ENCODE peak calls at places on chromosomes 7 and 10, in nine cellular contexts. C is activated naive CD8-positive, alpha-beta T cell treated with anti-CD3 and anti-CD28 coated beads, Interleukin-2, amount 50 U/mL, for 16 hours; J is substantia nigra; R is GM03348; Y is bronchial epithelial cell; Q is CD8-positive, alpha-beta memory T cell; E is stimulated activated CD8-positive, alpha-beta memory T cell treated with anti-CD3 and anti-CD28 coated beads, Interleukin-7, amount 100 ng/mL, for 1 hour; Z is tibial artery; I is thoracic aorta. X is an unnamed sample.

GRCh38 chr7:120260111-120260510 is 12.9 kb upstream of the KCND2 start:
- DNase-seq in C (no peak), J (no peak), R (no peak), Y (no peak), Q (no peak), E (no peak), Z (no peak), I (no peak), X (no peak)

GRCh38 chr10:19788075-19788686 is 28.1 kb upstream of the PLXDC2 start:
- DNase-seq in C (no peak), J (no peak), R (peak), Y (peak), Q (no peak), E (no peak), Z (no peak), I (no peak), X (no peak)

GRCh38 chr10:30079423-30079822 is 20.0 kb upstream of the JCAD start:
- DNase-seq in C (no peak), J (no peak), R (no peak), Y (no peak), Q (no peak), E (no peak), Z (no peak), I (no peak), X (no peak)

GRCh38 chr7:82166666-82167065 is 276.9 kb downstream of the CACNA2D1 start:
- DNase-seq in C (no peak), J (no peak), R (no peak), Y (peak), Q (no peak), E (no peak), Z (no peak), I (no peak), X (no peak)

GRCh38 chr10:70335246-70335613 is 47.2 kb downstream of the LRRC20 start:
- DNase-seq in C (no peak), J (no peak), R (no peak), Y (no peak), Q (no peak), E (no peak), Z (no peak), I (no peak), X (no peak)

GRCh38 chr7:2490306-2490705 is 14.1 kb upstream of the GRIFIN start:
- DNase-seq in C (no peak), J (no peak), R (no peak), Y (no peak), Q (no peak), E (no peak), Z (no peak), I (no peak), X (no peak)

GRCh38 chr7:3655635-3656034 is 354.6 kb downstream of the SDK1 start:
- DNase-seq in C (no peak), J (no peak), R (no peak), Y (no peak), Q (no peak), E (no peak), Z (no peak), I (no peak), X (no peak)

GRCh38 chr10:71715026-71715425 is 4.6 kb downstream of the C10orf105 start:
- DNase-seq in C (no peak), J (no peak), R (no peak), Y (no peak), Q (no peak), E (no peak), Z (no peak), I (no peak), X (no peak)

GRCh38 chr10:97020452-97021400 is 165.0 kb downstream of the SLIT1 start:
- DNase-seq in C (no peak), J (peak), R (no peak), Y (no peak), Q (no peak), E (no peak), Z (peak), I (no peak), X (no peak)

GRCh38 chr7:73970801-73971229 is 57.2 kb upstream of the ELN start:
- DNase-seq in C (no peak), J (no peak), R (no peak), Y (no peak), Q (no peak), E (no peak), Z (no peak), I (no peak), X (no peak)

GRCh38 chr10:92284112-92284704 is 6.7 kb downstream of the CPEB3 start:
- DNase-seq in C (no peak), J (peak), R (no peak), Y (no peak), Q (no peak), E (no peak), Z (no peak), I (no peak), X (no peak)

GRCh38 chr10:84530724-84531325 is 202.4 kb downstream of the CCSER2 start:
- DNase-seq in C (no peak), J (no peak), R (no peak), Y (no peak), Q (no peak), E (no peak), Z (no peak), I (no peak), X (no peak)

GRCh38 chr10:96341219-96342182 is 17.3 kb downstream of the OPALIN start:
- DNase-seq in C (no peak), J (no peak), R (no peak), Y (no peak), Q (no peak), E (no peak), Z (no peak), I (no peak), X (no peak)

GRCh38 chr10:72691470-72692056 is 380 bp upstream of the MCU start:
- DNase-seq in C (no peak), J (no peak), R (no peak), Y (peak), Q (no peak), E (no peak), Z (no peak), I (no peak), X (peak)

GRCh38 chr7:67371429-67372305 is 375.0 kb downstream of the TYW1 start:
- DNase-seq in C (peak), J (peak), R (peak), Y (peak), Q (peak), E (peak), Z (no peak), I (peak), X (peak)

GRCh38 chr7:74185016-74185415 is 10.9 kb downstream of the EIF4H start:
- DNase-seq in C (no peak), J (no peak), R (no peak), Y (no peak), Q (no peak), E (no peak), Z (no peak), I (no peak), X (no peak)

GRCh38 chr7:158310924-158311713 is 276.5 kb downstream of the PTPRN2 start:
- DNase-seq in C (no peak), J (no peak), R (no peak), Y (no peak), Q (no peak), E (no peak), Z (no peak), I (no peak), X (peak)

GRCh38 chr7:23468721-23469149 is 1.6 kb downstream of the IGF2BP3 start:
- DNase-seq in C (no peak), J (no peak), R (peak), Y (no peak), Q (peak), E (no peak), Z (no peak), I (no peak), X (no peak)

GRCh38 chr7:130910949-130911944 is 177.2 kb upstream of the KLF14 start:
- DNase-seq in C (no peak), J (no peak), R (no peak), Y (peak), Q (no peak), E (no peak), Z (no peak), I (no peak), X (peak)

GRCh38 chr10:60578217-60578616 is 188.5 kb upstream of the ANK3 start:
- DNase-seq in C (no peak), J (no peak), R (no peak), Y (peak), Q (no peak), E (no peak), Z (no peak), I (no peak), X (no peak)

GRCh38 chr7:74097937-74098614 is 14.5 kb downstream of the LIMK1 start:
- DNase-seq in C (no peak), J (no peak), R (peak), Y (peak), Q (no peak), E (no peak), Z (peak), I (no peak), X (no peak)

GRCh38 chr7:1341995-1342645 is 109.4 kb downstream of the UNCX start:
- DNase-seq in C (no peak), J (no peak), R (no peak), Y (no peak), Q (no peak), E (no peak), Z (no peak), I (no peak), X (no peak)

GRCh38 chr10:5575482-5576153 is 50.9 kb downstream of the CALML3 start:
- DNase-seq in C (no peak), J (no peak), R (peak), Y (no peak), Q (peak), E (no peak), Z (peak), I (no peak), X (no peak)

GRCh38 chr7:41114691-41115090 is 588.2 kb downstream of the INHBA start:
- DNase-seq in C (no peak), J (no peak), R (no peak), Y (no peak), Q (no peak), E (no peak), Z (no peak), I (no peak), X (no peak)

GRCh38 chr7:24812313-24812945 is 55.2 kb upstream of the GSDME start:
- DNase-seq in C (no peak), J (no peak), R (peak), Y (peak), Q (peak), E (no peak), Z (no peak), I (no peak), X (peak)

GRCh38 chr7:4702961-4703512 is 20.9 kb downstream of the FOXK1 start:
- DNase-seq in C (no peak), J (no peak), R (peak), Y (no peak), Q (no peak), E (no peak), Z (peak), I (no peak), X (peak)

GRCh38 chr7:159125104-159125943 is 19.3 kb downstream of the VIPR2 start:
- DNase-seq in C (no peak), J (no peak), R (no peak), Y (no peak), Q (no peak), E (no peak), Z (peak), I (no peak), X (peak)

GRCh38 chr7:29140873-29141468 is 5.4 kb downstream of the CPVL start:
- DNase-seq in C (no peak), J (no peak), R (no peak), Y (peak), Q (no peak), E (no peak), Z (no peak), I (no peak), X (no peak)

GRCh38 chr10:30701471-30702173 is 72.1 kb upstream of the LYZL2 start:
- DNase-seq in C (peak), J (no peak), R (peak), Y (no peak), Q (peak), E (peak), Z (no peak), I (no peak), X (no peak)

GRCh38 chr10:94299417-94299816 is 63.3 kb downstream of the NOC3L start:
- DNase-seq in C (no peak), J (no peak), R (peak), Y (no peak), Q (no peak), E (no peak), Z (no peak), I (no peak), X (no peak)

GRCh38 chr7:17521437-17521836 is 223.0 kb downstream of the AHR start:
- DNase-seq in C (no peak), J (no peak), R (peak), Y (peak), Q (no peak), E (no peak), Z (no peak), I (no peak), X (no peak)